ENCODE peak calls at places on chromosome 18, in six cellular contexts. B, M, Y, Z, V and U are unnamed samples.

GRCh38 chr18:10400534-10400933 is 53.9 kb upstream of the APCDD1 start:
- DNase-seq in M (no peak), B (no peak), Y (no peak), V (no peak), Z (no peak), U (no peak)

GRCh38 chr18:9779630-9780029 is 71.5 kb downstream of the RAB31 start:
- DNase-seq in V (no peak), M (no peak), Y (no peak), Z (peak), B (no peak), U (no peak)

GRCh38 chr18:9726936-9727335 is 18.8 kb downstream of the RAB31 start:
- DNase-seq in B (no peak), Y (no peak), V (no peak), Z (no peak), M (no peak), U (no peak)

GRCh38 chr18:37956020-37956419 is 390.4 kb upstream of the CELF4 start:
- DNase-seq in Z (no peak), B (no peak), Y (no peak), M (no peak), V (no peak), U (no peak)

GRCh38 chr18:7577706-7578105 is 10.6 kb downstream of the PTPRM start:
- DNase-seq in Y (no peak), M (no peak), V (peak), Z (peak), B (peak), U (no peak)

GRCh38 chr18:55588001-55588875 is at the start of gene TCF4:
- DNase-seq in V (peak), Y (peak), M (peak), Z (peak), B (peak), U (no peak)

GRCh38 chr18:48279312-48279711 is 129.9 kb downstream of the ZBTB7C start:
- DNase-seq in M (no peak), Z (no peak), B (no peak), V (no peak), Y (no peak), U (no peak)

GRCh38 chr18:5643288-5643687 is 99.5 kb upstream of the EPB41L3 start:
- DNase-seq in B (no peak), Y (no peak), M (no peak), Z (no peak), V (no peak), U (no peak)

GRCh38 chr18:2746274-2746673 is 90.7 kb downstream of the SMCHD1 start:
- DNase-seq in M (no peak), V (no peak), Y (no peak), Z (no peak), B (no peak), U (no peak)

GRCh38 chr18:46946656-46947282 is 29.4 kb downstream of the KATNAL2 start:
- DNase-seq in B (peak), M (peak), V (peak), Y (peak), Z (peak), U (peak)

GRCh38 chr18:36634573-36635216 is 194.1 kb downstream of the TPGS2 start:
- DNase-seq in Y (no peak), B (peak), Z (no peak), V (no peak), M (no peak), U (no peak)

GRCh38 chr18:52136532-52136931 is 203.5 kb upstream of the DCC start:
- DNase-seq in Y (no peak), Z (no peak), B (no peak), M (no peak), V (no peak), U (no peak)

GRCh38 chr18:48996901-48997463 is 46.2 kb upstream of the SMAD7 start:
- DNase-seq in V (no peak), M (no peak), Z (peak), B (peak), Y (no peak), U (peak)